ENCODE peak calls at places on chromosomes 3 and 15, in nine cellular contexts. R, K, M, C, J, V, E, I and A are unnamed samples.

GRCh38 chr3:28667646-28668376 is 319.2 kb upstream of the AZI2 start:
- DNase-seq in R (peak; percentile 28), K (peak; percentile 87), M (peak; percentile 79), C (peak; percentile 65), J (peak; percentile 83), V (peak; percentile 39), E (peak; percentile 72), I (peak; percentile 63), A (no peak)

GRCh38 chr3:134694445-134694844 is 43.6 kb upstream of the KY start:
- DNase-seq in R (no peak), K (no peak), M (no peak), C (no peak), J (no peak), V (no peak), E (no peak), I (no peak), A (no peak)

GRCh38 chr3:149473314-149473990 is 1.0 kb upstream of the TM4SF4 start:
- DNase-seq in R (no peak), K (no peak), M (peak; percentile 17), C (peak; percentile 97), J (peak; percentile 99), V (no peak), E (no peak), I (peak; percentile 93), A (peak; percentile 38)

GRCh38 chr3:13826672-13827071 is 53.2 kb downstream of the WNT7A start:
- DNase-seq in R (no peak), K (no peak), M (no peak), C (no peak), J (peak; percentile 25), V (no peak), E (no peak), I (no peak), A (no peak)

GRCh38 chr3:23648965-23649328 is 156.8 kb upstream of the UBE2E1 start:
- DNase-seq in R (no peak), K (no peak), M (peak; percentile 43), C (no peak), J (peak; percentile 41), V (no peak), E (no peak), I (no peak), A (no peak)

GRCh38 chr15:40163657-40164416 is 3.0 kb downstream of the BUB1B start:
- DNase-seq in R (no peak), K (no peak), M (no peak), C (no peak), J (no peak), V (no peak), E (no peak), I (no peak), A (no peak)

GRCh38 chr15:32029409-32029861 is 880 bp upstream of the CHRNA7 start:
- DNase-seq in R (peak; percentile 26), K (no peak), M (peak; percentile 10), C (peak; percentile 47), J (no peak), V (no peak), E (peak; percentile 62), I (peak; percentile 16), A (no peak)

GRCh38 chr3:166367947-166368533 is 530.8 kb upstream of the BCHE start:
- DNase-seq in R (no peak), K (no peak), M (no peak), C (no peak), J (peak; percentile 17), V (no peak), E (no peak), I (peak; percentile 47), A (no peak)

GRCh38 chr3:51966016-51966415 is 1.2 kb downstream of the PCBP4 start:
- DNase-seq in R (no peak), K (no peak), M (no peak), C (no peak), J (no peak), V (no peak), E (no peak), I (no peak), A (no peak)

GRCh38 chr3:180447156-180447555 is 154.8 kb upstream of the TTC14 start:
- DNase-seq in R (no peak), K (no peak), M (no peak), C (no peak), J (peak; percentile 58), V (no peak), E (no peak), I (no peak), A (no peak)

GRCh38 chr3:112132554-112132953 is 494 bp downstream of the GCSAM start:
- DNase-seq in R (no peak), K (no peak), M (no peak), C (no peak), J (no peak), V (no peak), E (no peak), I (no peak), A (no peak)

GRCh38 chr3:123027292-123028232 is at the start of gene SEMA5B:
- DNase-seq in R (peak; percentile 32), K (peak; percentile 84), M (peak; percentile 28), C (peak; percentile 29), J (peak; percentile 21), V (no peak), E (peak; percentile 75), I (peak; percentile 43), A (no peak)
- TF ChIP-seq CTCF in R (no peak), K (no peak), M (peak; percentile 47), C (peak; percentile 68), J (peak; percentile 68), V (peak; percentile 47), E (peak; percentile 54), I (peak; percentile 48), A (no peak)

GRCh38 chr3:9908286-9908685 is 5.6 kb downstream of the IL17RE start:
- DNase-seq in R (no peak), K (no peak), M (no peak), C (no peak), J (no peak), V (no peak), E (no peak), I (no peak), A (no peak)
- TF ChIP-seq CTCF in R (no peak), K (no peak), M (no peak), C (no peak), J (no peak), V (no peak), E (no peak), I (no peak), A (no peak)

GRCh38 chr3:170700054-170700404 is 114.2 kb upstream of the SLC7A14 start:
- DNase-seq in R (no peak), K (no peak), M (no peak), C (no peak), J (no peak), V (no peak), E (no peak), I (no peak), A (no peak)

GRCh38 chr3:170699158-170700053 is 113.5 kb upstream of the SLC7A14 start:
- DNase-seq in R (no peak), K (no peak), M (no peak), C (no peak), J (no peak), V (no peak), E (no peak), I (no peak), A (no peak)

GRCh38 chr3:170705136-170705535 is 119.3 kb upstream of the SLC7A14 start:
- DNase-seq in R (no peak), K (no peak), M (no peak), C (no peak), J (no peak), V (no peak), E (no peak), I (no peak), A (no peak)

GRCh38 chr3:170703121-170703588 is 117.3 kb upstream of the SLC7A14 start:
- DNase-seq in R (no peak), K (no peak), M (peak; percentile 56), C (no peak), J (peak; percentile 76), V (no peak), E (no peak), I (no peak), A (no peak)

DNA sequence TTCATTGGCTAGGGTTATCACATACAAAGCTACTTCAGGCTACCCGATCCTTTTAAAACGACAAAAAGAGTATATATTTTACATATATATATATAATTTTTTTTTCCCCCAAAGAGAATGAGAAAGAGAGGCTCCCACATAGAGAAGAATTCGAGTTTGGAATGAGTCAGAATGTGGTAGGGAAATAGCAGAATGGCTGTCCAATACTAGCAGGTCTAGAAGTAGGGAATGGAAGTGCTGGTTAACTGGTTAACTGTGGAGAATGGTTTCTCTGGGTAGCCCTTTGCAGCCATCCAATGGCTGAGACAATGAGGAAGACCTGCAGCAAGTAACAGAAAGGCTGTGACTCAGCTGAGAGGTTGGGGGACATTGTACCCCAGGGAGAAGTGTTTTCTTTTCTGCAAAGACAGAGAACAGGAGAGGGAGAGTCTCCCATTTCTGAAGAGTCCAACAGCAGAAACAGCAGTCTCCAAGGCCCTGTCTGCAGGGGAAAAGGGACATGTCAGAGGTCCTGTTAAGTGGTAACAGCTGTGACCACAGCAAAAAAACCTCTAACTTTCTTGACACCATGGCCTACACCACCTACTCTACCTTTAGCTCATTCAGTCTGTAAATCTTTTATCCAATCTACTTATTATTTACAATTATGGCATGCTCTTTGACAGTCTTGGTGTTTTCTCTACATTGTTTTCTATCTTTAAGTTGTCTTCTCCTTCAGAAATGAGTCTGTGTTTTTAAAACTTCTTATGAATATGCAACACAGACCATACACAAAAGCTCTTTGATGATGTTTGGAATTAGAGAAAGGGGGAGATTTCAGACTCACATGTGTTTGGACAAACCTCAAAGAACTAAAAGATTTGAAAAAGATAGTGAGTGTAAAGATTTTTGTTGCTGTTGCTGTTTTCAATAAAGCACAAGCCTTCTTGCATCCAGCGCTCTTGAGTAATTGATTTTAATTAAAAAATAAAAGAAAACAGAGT is 116.1 kb upstream of the SLC7A14 start:
- DNase-seq in R (no peak), K (no peak), M (no peak), C (no peak), J (no peak), V (no peak), E (no peak), I (no peak), A (no peak)
- TF ChIP-seq CTCF in R (no peak), K (no peak), M (no peak), C (no peak), J (no peak), V (no peak), E (no peak), I (no peak), A (no peak)

GRCh38 chr3:71376499-71376898 is 207.0 kb downstream of the FOXP1 start:
- DNase-seq in R (no peak), K (no peak), M (no peak), C (no peak), J (no peak), V (no peak), E (no peak), I (no peak), A (no peak)

GRCh38 chr3:71384393-71384792 is 199.1 kb downstream of the FOXP1 start:
- DNase-seq in R (no peak), K (no peak), M (no peak), C (no peak), J (no peak), V (no peak), E (no peak), I (no peak), A (no peak)

GRCh38 chr3:71376911-71377310 is 206.6 kb downstream of the FOXP1 start:
- DNase-seq in R (no peak), K (no peak), M (no peak), C (no peak), J (no peak), V (no peak), E (no peak), I (no peak), A (no peak)

GRCh38 chr3:71378509-71378908 is 205.0 kb downstream of the FOXP1 start:
- DNase-seq in R (no peak), K (no peak), M (no peak), C (no peak), J (no peak), V (no peak), E (no peak), I (no peak), A (no peak)

GRCh38 chr3:71380096-71380495 is 203.4 kb downstream of the FOXP1 start:
- DNase-seq in R (no peak), K (no peak), M (no peak), C (peak; percentile 18), J (no peak), V (no peak), E (no peak), I (no peak), A (no peak)
- TF ChIP-seq CTCF in R (no peak), K (no peak), M (no peak), C (no peak), J (peak; percentile 41), V (no peak), E (peak; percentile 32), I (no peak), A (no peak)